ENCODE peak calls at places on chromosome 16, in eight cellular contexts. Z, F, S, V, N, R, M and K are unnamed samples.

GRCh38 chr16:67977469-67978227 is 2.7 kb downstream of the DPEP3 start:
- DNase-seq in V (no peak), M (no peak), Z (no peak), R (no peak), S (no peak), N (no peak), F (no peak), K (no peak)

GRCh38 chr16:79318137-79318899 is 282.2 kb downstream of the MAF start:
- DNase-seq in R (no peak), S (no peak), F (no peak), M (no peak), V (no peak), Z (no peak), N (no peak), K (no peak)

GRCh38 chr16:88763502-88764053 is 21.4 kb downstream of the PIEZO1 start:
- DNase-seq in R (no peak), Z (no peak), V (no peak), F (no peak), N (no peak), S (peak), M (no peak), K (no peak)

GRCh38 chr16:85233520-85233919 is 121.2 kb upstream of the CIBAR2 start:
- DNase-seq in M (no peak), N (no peak), S (no peak), R (no peak), V (no peak), F (no peak), Z (no peak), K (no peak)

GRCh38 chr16:24005577-24005976 is 169.8 kb downstream of the PRKCB start:
- DNase-seq in N (no peak), F (no peak), V (no peak), Z (no peak), R (no peak), S (no peak), M (no peak), K (no peak)

GRCh38 chr16:12215302-12216105 is 239.0 kb downstream of the SNX29 start:
- DNase-seq in M (no peak), V (no peak), R (no peak), Z (peak), S (peak), N (no peak), F (no peak), K (no peak)

GRCh38 chr16:88772871-88773811 is 11.9 kb downstream of the PIEZO1 start:
- DNase-seq in R (peak), Z (no peak), M (no peak), V (peak), F (no peak), N (no peak), S (no peak), K (no peak)

GRCh38 chr16:24046442-24046841 is 209.7 kb upstream of the CACNG3 start:
- DNase-seq in M (no peak), V (no peak), Z (no peak), S (no peak), F (no peak), R (no peak), N (no peak), K (no peak)

GRCh38 chr16:72978212-72978611 is 69.7 kb downstream of the ZFHX3 start:
- DNase-seq in F (no peak), M (no peak), R (no peak), N (no peak), Z (no peak), V (no peak), S (no peak), K (no peak)

GRCh38 chr16:69851491-69852240 is 89.5 kb downstream of the WWP2 start:
- DNase-seq in V (peak), N (no peak), R (no peak), S (no peak), M (no peak), F (no peak), Z (no peak), K (no peak)

GRCh38 chr16:75087040-75087979 is 29.3 kb downstream of the LDHD start:
- DNase-seq in R (no peak), Z (peak), M (no peak), N (no peak), V (peak), F (no peak), S (no peak), K (no peak)

GRCh38 chr16:53511403-53512280 is 8.6 kb upstream of the AKTIP start:
- DNase-seq in V (no peak), S (no peak), N (no peak), F (no peak), M (no peak), Z (no peak), R (no peak), K (no peak)

GRCh38 chr16:71846443-71846842 is 667 bp downstream of the ATXN1L start:
- DNase-seq in F (no peak), N (no peak), M (no peak), R (peak), Z (peak), S (no peak), V (peak), K (no peak)

GRCh38 chr16:87487361-87487924 is 5.4 kb downstream of the ZCCHC14 start:
- DNase-seq in S (peak), Z (no peak), R (no peak), F (no peak), V (peak), M (no peak), N (no peak), K (no peak)